ENCODE peak calls at places on chromosomes 7 and 10, in seven cellular contexts. F is cardiac muscle cell, S is brain microvascular endothelial cell, T is psoas muscle, Q is uterus, G is body of pancreas, O is GM12865. Z is an unnamed sample.

GRCh38 chr7:35729061-35729783 is 34.3 kb upstream of the HERPUD2 start:
- DNase-seq in Q (no peak), G (no peak), S (no peak), T (no peak), O (peak), F (no peak), Z (no peak)

GRCh38 chr7:54888067-54888735 is 129.2 kb upstream of the SEC61G start:
- DNase-seq in S (no peak), O (no peak), G (no peak), F (peak), Q (no peak), T (peak), Z (no peak)

GRCh38 chr10:7417103-7417623 is 6.3 kb upstream of the SFMBT2 start:
- DNase-seq in Q (no peak), F (no peak), S (peak), O (peak), T (no peak), G (no peak), Z (peak)

GRCh38 chr10:24820616-24821015 is 96.9 kb upstream of the ARHGAP21 start:
- DNase-seq in F (peak), O (no peak), S (no peak), Q (no peak), G (no peak), T (no peak), Z (peak)

GRCh38 chr7:22121702-22122474 is 176.2 kb upstream of the CDCA7L start:
- DNase-seq in S (peak), G (no peak), T (no peak), F (no peak), O (no peak), Q (no peak), Z (no peak)

GRCh38 chr7:92831716-92832622 is 4.4 kb downstream of the CDK6 start:
- DNase-seq in Q (no peak), G (no peak), T (no peak), S (peak), F (no peak), O (peak), Z (no peak)

GRCh38 chr10:5545778-5546710 is 21.3 kb downstream of the CALML3 start:
- DNase-seq in T (peak), S (peak), F (no peak), Q (no peak), O (no peak), G (no peak), Z (no peak)

GRCh38 chr10:90865400-90865799 is 6.4 kb upstream of the RPP30 start:
- DNase-seq in T (no peak), G (no peak), O (peak), Q (no peak), F (no peak), S (peak), Z (no peak)

GRCh38 chr10:77359287-77359691 is 278.3 kb downstream of the KCNMA1 start:
- DNase-seq in S (no peak), G (no peak), O (no peak), Q (no peak), F (no peak), T (no peak), Z (no peak)

GRCh38 chr10:14873090-14873760 is 5.4 kb upstream of the SUV39H2 start:
- DNase-seq in G (no peak), Q (no peak), O (peak), S (peak), F (no peak), T (no peak), Z (peak)

GRCh38 chr7:83876593-83876992 is 227.7 kb upstream of the SEMA3E start:
- DNase-seq in Q (no peak), O (no peak), T (no peak), G (no peak), S (peak), F (no peak), Z (no peak)

GRCh38 chr10:11403116-11403515 is 208.3 kb downstream of the USP6NL start:
- DNase-seq in F (no peak), Q (no peak), S (no peak), O (peak), G (no peak), T (no peak), Z (no peak)

GRCh38 chr10:60892571-60892970 is 51.4 kb downstream of the RHOBTB1 start:
- DNase-seq in T (peak), O (no peak), F (no peak), S (no peak), G (no peak), Q (no peak), Z (no peak)

GRCh38 chr10:48284002-48284546 is 9.6 kb upstream of the FRMPD2 start:
- DNase-seq in F (no peak), Q (no peak), T (no peak), S (no peak), G (no peak), O (no peak), Z (no peak)

GRCh38 chr10:65518379-65518778 is 1407.5 kb upstream of the LRRTM3 start:
- DNase-seq in S (peak), Q (no peak), O (no peak), G (no peak), T (no peak), F (no peak), Z (peak)

GRCh38 chr10:113680172-113681111 is 730 bp downstream of the CASP7 start:
- DNase-seq in S (peak), O (peak), G (peak), T (peak), Q (peak), F (peak), Z (no peak)

GRCh38 chr7:97117372-97118188 is at the start of gene SDHAF3:
- DNase-seq in O (peak), G (peak), S (peak), T (peak), Q (peak), F (peak), Z (peak)
- TF ChIP-seq CTCF in O (peak), G (peak), S (peak), T (peak), Q (no peak), F (no peak), Z (peak)

GRCh38 chr10:22693371-22693784 is 21.0 kb downstream of the PIP4K2A start:
- DNase-seq in T (no peak), F (no peak), S (peak), Q (no peak), O (peak), G (no peak), Z (no peak)
- H3K4me3 ChIP-seq in T (no peak), F (no peak), S (no peak), Q (no peak), O (peak), G (no peak), Z (no peak)

GRCh38 chr10:86439544-86439943 is 72.9 kb upstream of the GRID1 start:
- DNase-seq in S (peak), Q (peak), G (peak), O (no peak), F (peak), T (peak), Z (peak)
- TF ChIP-seq CTCF in S (peak), Q (no peak), G (no peak), O (no peak), F (no peak), T (peak), Z (peak)

DNA sequence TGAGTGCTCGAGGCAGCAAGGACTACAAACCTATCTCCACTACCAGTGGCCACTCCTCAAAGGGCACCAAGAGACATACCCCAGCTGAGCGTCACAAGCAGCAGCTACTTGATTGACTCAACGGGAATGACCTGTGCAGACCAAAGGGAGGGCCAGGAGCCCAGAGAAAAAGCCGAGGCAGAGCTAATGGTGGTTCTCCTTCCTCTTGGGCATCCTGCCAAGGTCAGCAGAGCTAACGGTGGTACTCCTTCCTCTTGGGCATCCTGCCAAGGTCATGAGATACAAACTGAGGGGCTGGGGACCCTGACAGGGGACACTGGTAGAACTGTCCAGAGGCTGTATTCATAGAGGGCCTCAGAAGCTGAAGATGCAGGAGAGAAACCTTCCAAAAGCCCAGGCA is 60.4 kb downstream of the FAM53B start:
- DNase-seq in T (no peak), G (no peak), F (no peak), S (no peak), Q (no peak), O (no peak), Z (no peak)
- H3K4me3 ChIP-seq in T (no peak), G (no peak), F (no peak), S (no peak), Q (no peak), O (no peak), Z (no peak)

GRCh38 chr7:20217193-20217948 is at the start of gene MACC1:
- DNase-seq in F (peak), G (peak), Q (no peak), S (no peak), O (peak), T (peak), Z (no peak)
- TF ChIP-seq CTCF in F (no peak), G (peak), Q (no peak), S (peak), O (peak), T (no peak), Z (peak)